ENCODE peak calls at places on chromosomes 11 and 22, in six cellular contexts. A is uterus, D is transverse colon, Q is prostate gland, R is body of pancreas, T is H1. O is an unnamed sample.

GRCh38 chr11:8719260-8720190 is 36.9 kb downstream of the RPL27A start:
- DNase-seq in T (no peak), D (peak), A (peak), Q (peak), R (peak), O (peak)

GRCh38 chr11:111765320-111765983 is 737 bp downstream of the PPP2R1B start:
- DNase-seq in T (peak), D (no peak), Q (peak), R (peak), A (no peak), O (no peak)

GRCh38 chr11:120293038-120293800 is 31.9 kb upstream of the TLCD5 start:
- DNase-seq in A (no peak), R (no peak), D (no peak), T (no peak), Q (no peak), O (no peak)

GRCh38 chr22:48351376-48352085 is 1476.1 kb downstream of the BRD1 start:
- DNase-seq in T (no peak), R (no peak), Q (no peak), A (no peak), D (no peak), O (no peak)

GRCh38 chr11:7904910-7905309 is 26.2 kb downstream of the OR10A6 start:
- DNase-seq in A (no peak), Q (no peak), T (no peak), R (no peak), D (no peak), O (no peak)

GRCh38 chr11:112085822-112086421 is 634 bp downstream of the TIMM8B start:
- DNase-seq in A (peak), D (peak), Q (peak), R (no peak), T (no peak), O (no peak)

GRCh38 chr11:91081440-91082088 is 858.7 kb upstream of the CHORDC1 start:
- DNase-seq in T (no peak), A (no peak), Q (no peak), R (no peak), D (no peak), O (no peak)

GRCh38 chr22:30347255-30347892 is 9.3 kb downstream of the SF3A1 start:
- DNase-seq in A (no peak), R (no peak), Q (no peak), T (no peak), D (no peak), O (no peak)

GRCh38 chr11:112291191-112291590 is 30.5 kb upstream of the PLET1 start:
- DNase-seq in D (no peak), T (no peak), Q (no peak), R (no peak), A (no peak), O (no peak)

GRCh38 chr11:9150944-9151343 is 59.5 kb upstream of the SCUBE2 start:
- DNase-seq in Q (no peak), A (no peak), T (no peak), R (no peak), D (no peak), O (no peak)

GRCh38 chr11:127017482-127017881 is 16.9 kb upstream of the KIRREL3 start:
- DNase-seq in A (no peak), Q (no peak), R (no peak), T (no peak), D (no peak), O (peak)

GRCh38 chr22:35677460-35678187 is 29.4 kb downstream of the APOL6 start:
- DNase-seq in T (no peak), R (no peak), D (no peak), A (no peak), Q (no peak), O (no peak)

GRCh38 chr22:29621761-29622526 is 18.5 kb downstream of the NF2 start:
- DNase-seq in D (no peak), R (no peak), A (no peak), T (no peak), Q (no peak), O (peak)

GRCh38 chr22:25942989-25943411 is 201.0 kb downstream of the MYO18B start:
- DNase-seq in D (no peak), R (peak), T (no peak), Q (no peak), A (no peak), O (no peak)

GRCh38 chr22:22773979-22774738 is 113.5 kb upstream of the IGLL5 start:
- DNase-seq in Q (no peak), T (no peak), R (no peak), A (no peak), D (no peak), O (no peak)

GRCh38 chr22:46737976-46738641 is at the start of gene CERK:
- DNase-seq in D (peak), R (peak), Q (peak), T (no peak), A (peak), O (peak)

GRCh38 chr11:126695293-126695692 is 305.3 kb downstream of the KIRREL3 start:
- DNase-seq in R (no peak), A (no peak), T (no peak), Q (no peak), D (no peak), O (no peak)

GRCh38 chr11:110434952-110435779 is 5.4 kb downstream of the FDX1 start:
- DNase-seq in R (peak), A (no peak), T (no peak), D (peak), Q (no peak), O (no peak)

GRCh38 chr11:67373916-67374570 is 645 bp upstream of the CLCF1 start:
- DNase-seq in A (peak), Q (peak), R (peak), D (peak), T (peak), O (peak)

GRCh38 chr11:43278302-43278956 is 33.4 kb upstream of the API5 start:
- DNase-seq in T (no peak), A (no peak), R (no peak), Q (no peak), D (no peak), O (no peak)

GRCh38 chr22:26968873-26969272 is 311.5 kb downstream of the MIAT start:
- DNase-seq in R (no peak), Q (no peak), A (no peak), D (no peak), T (no peak), O (no peak)

GRCh38 chr11:122267602-122268001 is 151.6 kb upstream of the BLID start:
- DNase-seq in Q (no peak), D (no peak), R (no peak), A (no peak), T (no peak), O (no peak)

GRCh38 chr11:15497366-15497765 is 382.6 kb downstream of the INSC start:
- DNase-seq in T (no peak), D (peak), R (no peak), A (no peak), Q (no peak), O (no peak)

GRCh38 chr22:50525991-50526848 is 822 bp upstream of the SCO2 start:
- DNase-seq in R (peak), Q (peak), D (peak), A (peak), T (no peak), O (peak)

GRCh38 chr11:106875013-106875412 is 143.3 kb downstream of the GUCY1A2 start:
- DNase-seq in D (no peak), R (no peak), A (no peak), T (no peak), Q (no peak), O (no peak)

GRCh38 chr22:40898850-40899357 is 37.0 kb upstream of the DNAJB7 start:
- DNase-seq in A (no peak), T (no peak), D (no peak), R (no peak), Q (no peak), O (peak)

GRCh38 chr11:68579455-68579854 is 104.9 kb upstream of the GAL start:
- DNase-seq in Q (no peak), A (no peak), R (no peak), D (no peak), T (no peak), O (no peak)

GRCh38 chr11:76823481-76824028 is 37.2 kb upstream of the ACER3 start:
- DNase-seq in D (no peak), T (no peak), R (no peak), A (peak), Q (no peak), O (peak)

GRCh38 chr11:11416502-11416901 is 63.5 kb upstream of the CSNK2A3 start:
- DNase-seq in T (no peak), D (no peak), A (no peak), R (no peak), Q (no peak), O (peak)

GRCh38 chr11:123457187-123457770 is 27.2 kb downstream of the GRAMD1B start:
- DNase-seq in A (no peak), T (no peak), Q (no peak), R (no peak), D (peak), O (no peak)

GRCh38 chr11:8826145-8826786 is 84.7 kb upstream of the AKIP1 start:
- DNase-seq in Q (no peak), A (no peak), D (no peak), T (no peak), R (no peak), O (no peak)

GRCh38 chr11:69161117-69161407 is 5.3 kb downstream of the SMIM38 start:
- DNase-seq in A (no peak), R (no peak), T (no peak), D (no peak), Q (no peak), O (no peak)

DNA sequence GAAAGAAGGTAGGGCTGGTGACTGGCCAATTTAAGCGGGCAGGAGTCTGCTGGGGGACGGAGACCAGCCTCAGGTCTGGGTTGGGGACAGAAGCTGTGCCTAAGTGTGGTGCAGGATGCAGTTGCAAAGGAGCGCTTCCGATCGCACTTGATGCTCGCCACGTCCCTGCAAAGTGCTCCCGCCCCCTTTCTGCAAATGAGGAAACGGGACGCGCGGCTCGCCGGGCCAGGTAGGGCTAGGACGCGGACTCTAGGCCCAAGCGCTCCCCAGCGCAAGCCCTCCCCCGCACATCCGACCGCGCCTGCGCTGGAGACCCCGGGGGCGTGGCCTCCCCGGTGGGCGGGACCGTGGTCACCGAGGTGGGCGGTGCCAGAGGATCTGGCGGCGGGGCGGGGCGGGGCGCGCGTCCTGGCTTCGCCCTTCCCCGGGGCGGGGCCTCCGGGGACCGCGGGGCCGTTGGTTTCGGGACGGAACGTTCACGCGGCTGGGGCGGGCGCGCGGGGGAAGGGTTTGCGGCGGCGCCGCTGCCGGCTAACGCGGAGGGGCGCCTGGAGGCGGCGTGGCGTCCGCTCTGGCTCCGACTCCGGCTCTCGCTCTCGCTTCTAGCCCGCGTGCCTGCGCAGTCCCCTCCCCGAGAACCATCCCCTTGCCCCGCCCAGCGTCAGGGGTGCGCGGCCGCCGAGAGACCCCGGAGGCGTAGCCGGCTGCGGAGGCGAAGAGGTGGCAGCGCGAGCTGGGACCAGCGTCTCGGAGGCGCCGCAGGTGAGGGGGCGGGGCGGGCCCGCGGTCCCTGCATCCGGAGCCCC is at the start of gene FAM118A:
- DNase-seq in A (peak), R (peak), Q (peak), T (peak), D (peak), O (peak)
- TF ChIP-seq POLR2A in A (peak), R (peak), Q (peak), T (peak), D (peak), O (peak)

DNA sequence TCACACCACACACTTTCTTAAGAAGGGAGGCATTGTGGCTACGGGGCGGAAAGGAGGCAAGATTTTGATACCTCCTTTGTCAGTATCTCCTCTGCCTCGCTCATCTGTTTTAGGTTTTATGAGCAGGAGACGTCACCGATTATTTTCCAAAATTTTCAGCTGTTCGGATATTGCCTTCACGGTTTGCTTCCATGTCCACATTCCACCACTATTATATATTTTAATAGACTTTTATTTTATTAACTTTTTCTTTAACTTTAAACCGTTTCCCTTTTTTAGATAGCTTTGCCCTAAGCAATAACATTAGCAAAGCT is 33.7 kb upstream of the CREB3L1 start:
- DNase-seq in D (no peak), A (no peak), R (no peak), T (no peak), Q (no peak), O (no peak)
- TF ChIP-seq POLR2A in D (no peak), A (no peak), R (no peak), T (no peak), Q (no peak), O (no peak)

GRCh38 chr11:61816736-61817455 is at the start of gene FADS1:
- DNase-seq in D (peak), Q (peak), A (peak), T (peak), R (peak), O (peak)

GRCh38 chr11:61812736-61813411 is 3.9 kb downstream of the FADS1 start:
- DNase-seq in T (no peak), R (no peak), Q (no peak), A (no peak), D (no peak), O (no peak)

GRCh38 chr11:61815790-61816735 is 740 bp downstream of the FADS1 start:
- DNase-seq in T (no peak), Q (peak), A (peak), D (peak), R (peak), O (peak)

GRCh38 chr11:61814242-61814957 is 2.4 kb downstream of the FADS1 start:
- DNase-seq in T (no peak), A (peak), R (peak), Q (no peak), D (peak), O (no peak)

DNA sequence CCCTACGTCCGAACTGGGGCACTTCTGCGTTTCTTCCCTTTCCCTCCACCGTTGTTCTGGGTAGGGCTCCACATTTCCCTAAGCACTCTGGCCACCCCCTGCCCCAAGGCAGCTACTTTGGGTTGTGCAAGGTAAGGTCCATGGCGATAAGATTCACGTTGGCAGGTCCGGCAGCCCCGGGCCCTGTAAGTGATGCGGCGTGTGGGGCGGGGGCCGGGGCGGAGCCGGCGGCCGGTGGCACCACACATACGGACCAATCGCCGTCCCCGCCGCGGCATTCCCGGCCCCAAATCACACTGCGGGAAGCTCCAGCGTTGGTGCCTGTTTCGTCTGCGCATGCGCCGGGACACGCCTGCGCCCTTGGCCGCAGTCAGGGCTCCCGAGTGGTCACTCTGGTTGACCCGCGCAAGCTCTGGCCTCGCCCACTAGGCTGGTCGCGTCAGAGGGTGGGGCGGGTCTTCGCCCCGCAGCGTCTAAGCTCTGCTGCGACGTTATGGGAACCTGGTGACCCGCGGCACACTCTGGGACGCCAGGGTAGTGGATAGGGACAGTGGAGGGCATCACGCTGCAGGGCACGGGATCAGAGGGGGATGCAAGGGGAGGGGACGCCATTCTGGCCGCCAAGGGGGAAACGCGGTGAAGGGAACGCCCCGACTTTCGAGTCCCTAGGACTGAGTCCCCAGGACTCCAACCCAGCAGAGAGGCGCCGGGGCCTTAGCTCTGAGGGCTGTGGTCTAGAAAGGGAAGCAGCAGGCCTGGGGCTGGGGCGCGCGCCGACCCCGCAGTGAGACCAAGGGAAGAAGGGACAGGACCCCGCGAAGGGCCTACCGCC is 1.6 kb downstream of the FADS1 start:
- DNase-seq in Q (peak), A (peak), R (peak), T (peak), D (peak), O (peak)
- TF ChIP-seq POLR2A in Q (peak), A (peak), R (peak), T (peak), D (peak), O (peak)

GRCh38 chr22:37519268-37520195 is at the start of gene CARD10:
- DNase-seq in T (no peak), D (peak), Q (no peak), R (peak), A (no peak), O (no peak)
- TF ChIP-seq POLR2A in T (no peak), D (no peak), Q (peak), R (peak), A (no peak), O (no peak)

GRCh38 chr22:39731481-39731880 is 160.9 kb downstream of the CACNA1I start:
- DNase-seq in Q (no peak), A (no peak), R (no peak), D (no peak), T (no peak), O (no peak)
- TF ChIP-seq POLR2A in Q (no peak), A (no peak), R (no peak), D (no peak), T (no peak), O (no peak)

DNA sequence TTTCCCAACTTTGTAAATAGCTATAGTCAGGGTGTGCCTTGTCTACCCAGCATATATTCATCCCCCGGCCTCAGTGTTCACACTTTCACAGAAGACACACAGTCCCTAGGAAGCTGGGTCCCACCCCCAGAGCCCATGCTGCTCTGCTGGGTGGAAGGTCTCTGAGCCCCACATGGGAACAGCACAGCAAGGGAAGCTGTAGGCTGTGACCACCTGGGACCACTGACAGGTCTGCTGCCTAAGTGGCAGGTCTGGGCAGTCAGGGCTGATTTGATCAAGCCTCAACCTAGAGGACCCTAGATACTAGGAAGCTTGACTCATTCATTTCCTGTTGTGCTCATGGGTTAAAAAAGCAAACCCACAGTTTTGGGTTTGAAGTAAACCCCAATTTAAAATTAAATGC is 16.8 kb downstream of the IL10RA start:
- DNase-seq in T (no peak), Q (no peak), R (no peak), D (peak), A (no peak), O (no peak)
- TF ChIP-seq POLR2A in T (no peak), Q (no peak), R (no peak), D (peak), A (no peak), O (no peak)

DNA sequence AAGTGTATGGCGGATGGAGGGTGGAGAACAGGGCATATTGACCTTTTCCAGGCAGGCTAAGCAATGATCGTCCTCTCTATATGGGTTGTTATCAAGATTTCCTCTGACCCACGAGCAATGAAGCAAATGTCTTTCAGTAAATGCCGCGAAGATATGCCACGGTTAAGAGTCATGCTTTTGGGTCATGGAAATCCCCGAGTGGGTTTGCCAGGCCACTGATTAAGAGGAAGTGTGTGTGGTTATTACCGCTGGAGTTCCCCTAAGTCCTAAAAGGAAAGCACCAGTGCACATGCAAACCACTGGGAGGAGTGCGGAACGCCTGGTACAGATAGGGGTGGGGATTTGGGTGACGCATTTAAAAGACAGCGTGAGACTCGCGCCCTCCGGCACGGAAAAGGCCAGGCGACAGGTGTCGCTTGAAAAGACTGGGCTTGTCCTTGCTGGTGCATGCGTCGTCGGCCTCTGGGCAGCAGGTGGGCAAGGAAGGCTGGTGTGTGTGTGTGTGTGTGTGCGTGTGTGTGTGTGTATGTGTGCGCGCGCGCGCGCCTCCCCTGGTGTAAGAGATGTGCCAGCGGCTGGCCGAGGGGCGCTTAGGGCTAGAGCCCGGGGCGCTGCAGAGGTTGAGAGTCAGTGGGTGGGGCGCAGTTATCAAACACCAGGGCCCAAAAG is at the start of gene BIRC3:
- DNase-seq in T (peak), R (peak), D (peak), A (peak), Q (peak), O (peak)
- TF ChIP-seq POLR2A in T (no peak), R (peak), D (peak), A (no peak), Q (peak), O (no peak)

GRCh38 chr11:1308745-1309497 is 511 bp downstream of the TOLLIP start:
- DNase-seq in D (no peak), R (no peak), Q (no peak), T (no peak), A (no peak), O (peak)

GRCh38 chr11:1307998-1308744 is 1.3 kb downstream of the TOLLIP start:
- DNase-seq in T (no peak), R (peak), A (no peak), Q (no peak), D (no peak), O (no peak)

GRCh38 chr11:1310772-1311468 is 1.5 kb upstream of the TOLLIP start:
- DNase-seq in R (no peak), D (no peak), A (no peak), Q (no peak), T (no peak), O (no peak)

GRCh38 chr11:1310315-1310687 is 869 bp upstream of the TOLLIP start:
- DNase-seq in T (no peak), A (no peak), Q (no peak), D (peak), R (no peak), O (no peak)

GRCh38 chr11:1309498-1310314 is at the start of gene TOLLIP:
- DNase-seq in D (peak), R (peak), Q (peak), T (peak), A (peak), O (peak)
- TF ChIP-seq POLR2A in D (peak), R (peak), Q (peak), T (no peak), A (peak), O (peak)